ENCODE peak calls at places on chromosomes 11 and 22, in four cellular contexts. G is EH, U is NCI-H2171, Z is SJSA1. M is an unnamed sample.

GRCh38 chr22:38788417-38788816 is 5.5 kb downstream of the DNAL4 start:
- DNase-seq in G (peak; percentile 96), U (peak; percentile 28), Z (no peak), M (no peak)

GRCh38 chr11:68948948-68949347 is 31.8 kb downstream of the MRGPRD start:
- DNase-seq in G (no peak), U (no peak), Z (no peak), M (no peak)

GRCh38 chr11:114774599-114775365 is 96.5 kb downstream of the NXPE2 start:
- DNase-seq in G (peak; percentile 37), U (peak; percentile 3), Z (peak; percentile 6), M (no peak)

GRCh38 chr22:30423296-30423958 is 2.1 kb upstream of the MTFP1 start:
- DNase-seq in G (no peak), U (peak; percentile 74), Z (no peak), M (no peak)

GRCh38 chr22:35493074-35493473 is 47.6 kb upstream of the RASD2 start:
- DNase-seq in G (no peak), U (no peak), Z (no peak), M (no peak)

GRCh38 chr11:36945384-36945783 is 347.3 kb upstream of the RAG2 start:
- DNase-seq in G (peak; percentile 1), U (no peak), Z (no peak), M (no peak)

GRCh38 chr11:44634401-44635281 is 69.2 kb downstream of the CD82 start:
- DNase-seq in G (peak; percentile 59), U (peak; percentile 94), Z (peak; percentile 46), M (peak; percentile 64)

GRCh38 chr11:107590460-107591097 is 368 bp upstream of the ELMOD1 start:
- DNase-seq in G (no peak), U (no peak), Z (no peak), M (no peak)

GRCh38 chr11:65419460-65419772 is 3.2 kb upstream of the NEAT1 start:
- DNase-seq in G (no peak), U (no peak), Z (no peak), M (no peak)

GRCh38 chr11:86386791-86387190 is 12.1 kb downstream of the CCDC81 start:
- DNase-seq in G (peak; percentile 18), U (no peak), Z (no peak), M (no peak)

GRCh38 chr11:122803716-122804115 is 34.6 kb upstream of the CRTAM start:
- DNase-seq in G (no peak), U (no peak), Z (no peak), M (no peak)

GRCh38 chr11:117950999-117951961 is 22.1 kb upstream of the TMPRSS13 start:
- DNase-seq in G (no peak), U (no peak), Z (no peak), M (no peak)

GRCh38 chr22:19109198-19110063 is 12.8 kb downstream of the DGCR2 start:
- DNase-seq in G (peak; percentile 45), U (no peak), Z (no peak), M (no peak)

GRCh38 chr11:132024587-132025295 is 654.3 kb downstream of the NTM start:
- DNase-seq in G (peak; percentile 83), U (no peak), Z (peak; percentile 39), M (peak; percentile 58)

GRCh38 chr11:12581923-12582322 is 92.3 kb upstream of the TEAD1 start:
- DNase-seq in G (peak; percentile 85), U (no peak), Z (peak; percentile 29), M (no peak)

GRCh38 chr11:2580444-2581050 is 119.2 kb downstream of the KCNQ1OT1 start:
- DNase-seq in G (no peak), U (no peak), Z (no peak), M (no peak)

GRCh38 chr11:126716456-126717083 is 284.0 kb downstream of the KIRREL3 start:
- DNase-seq in G (peak; percentile 64), U (peak; percentile 15), Z (peak; percentile 14), M (peak; percentile 4)

GRCh38 chr11:128697645-128698174 is 3.8 kb downstream of the FLI1 start:
- DNase-seq in G (no peak), U (no peak), Z (no peak), M (no peak)

GRCh38 chr11:2312232-2313042 is 10.6 kb downstream of the TSPAN32 start:
- DNase-seq in G (peak; percentile 87), U (no peak), Z (peak; percentile 86), M (no peak)

GRCh38 chr22:19115628-19116027 is 6.6 kb downstream of the DGCR2 start:
- DNase-seq in G (peak; percentile 15), U (no peak), Z (no peak), M (no peak)

GRCh38 chr11:23679041-23679440 is 817.8 kb upstream of the LUZP2 start:
- DNase-seq in G (no peak), U (no peak), Z (no peak), M (no peak)

GRCh38 chr11:12802418-12803085 is 128.3 kb downstream of the TEAD1 start:
- DNase-seq in G (peak; percentile 81), U (peak; percentile 57), Z (peak; percentile 88), M (no peak)

GRCh38 chr11:123505546-123506299 is 75.7 kb downstream of the GRAMD1B start:
- DNase-seq in G (no peak), U (peak; percentile 7), Z (no peak), M (no peak)

GRCh38 chr22:36021649-36022048 is 7.0 kb downstream of the RBFOX2 start:
- DNase-seq in G (peak; percentile 18), U (peak; percentile 70), Z (no peak), M (no peak)

GRCh38 chr11:105862736-105863367 is 159.2 kb downstream of the MSANTD4 start:
- DNase-seq in G (peak; percentile 54), U (no peak), Z (peak; percentile 1), M (peak; percentile 12)

GRCh38 chr11:9280655-9281301 is 15.6 kb upstream of the DENND5A start:
- DNase-seq in G (peak; percentile 73), U (peak; percentile 57), Z (peak; percentile 26), M (no peak)

GRCh38 chr11:47285969-47286770 is 16.2 kb downstream of the MADD start:
- DNase-seq in G (no peak), U (no peak), Z (no peak), M (no peak)

GRCh38 chr22:26273011-26273675 is 103.9 kb downstream of the SEZ6L start:
- DNase-seq in G (no peak), U (no peak), Z (no peak), M (no peak)

GRCh38 chr11:102139081-102139498 is 28.8 kb downstream of the YAP1 start:
- DNase-seq in G (peak; percentile 96), U (no peak), Z (peak; percentile 44), M (peak; percentile 48)

GRCh38 chr11:35321111-35321510 is 98.2 kb downstream of the SLC1A2 start:
- DNase-seq in G (no peak), U (no peak), Z (no peak), M (no peak)

GRCh38 chr11:129426776-129427175 is 51.1 kb downstream of the BARX2 start:
- DNase-seq in G (no peak), U (no peak), Z (no peak), M (no peak)

GRCh38 chr11:106012744-106013143 is 9.3 kb downstream of the MSANTD4 start:
- DNase-seq in G (peak; percentile 34), U (no peak), Z (peak; percentile 4), M (no peak)

GRCh38 chr22:24178502-24179440 is 2.5 kb upstream of the SUSD2 start:
- DNase-seq in G (no peak), U (no peak), Z (no peak), M (no peak)

GRCh38 chr22:32619614-32620426 is 145.2 kb downstream of the FBXO7 start:
- DNase-seq in G (peak; percentile 83), U (no peak), Z (peak; percentile 36), M (peak; percentile 38)

M was measured in HS-27A.